ENCODE peak calls at places on chromosome 11, in four cellular contexts. Y is IMR-90, M is AG10803, I is neural crest cell. J is an unnamed sample.

GRCh38 chr11:7668464-7668863 is 4.8 kb downstream of the CYB5R2 start:
- DNase-seq in Y (no peak), M (no peak), I (no peak), J (no peak)

GRCh38 chr11:32094931-32095330 is 4.1 kb downstream of the RCN1 start:
- DNase-seq in Y (no peak), M (peak), I (no peak), J (no peak)

GRCh38 chr11:8098361-8098760 is 17.4 kb downstream of the TUB start:
- DNase-seq in Y (peak), M (peak), I (no peak), J (no peak)

GRCh38 chr11:59053387-59053786 is 32.7 kb upstream of the GLYATL1B start:
- DNase-seq in Y (peak), M (peak), I (peak), J (peak)

GRCh38 chr11:2524446-2525165 is 79.8 kb downstream of the KCNQ1 start:
- DNase-seq in Y (no peak), M (no peak), I (no peak), J (peak)

GRCh38 chr11:109320595-109320994 is 101.4 kb upstream of the C11orf87 start:
- DNase-seq in Y (peak), M (peak), I (no peak), J (no peak)

GRCh38 chr11:200224-201003 is 6.8 kb downstream of the BET1L start:
- DNase-seq in Y (no peak), M (no peak), I (no peak), J (no peak)

GRCh38 chr11:97996762-97997161 is 1024.0 kb upstream of the CNTN5 start:
- DNase-seq in Y (no peak), M (no peak), I (no peak), J (no peak)

GRCh38 chr11:111166655-111167054 is 78.9 kb upstream of the POU2AF2 start:
- DNase-seq in Y (peak), M (no peak), I (no peak), J (no peak)

GRCh38 chr11:113161671-113162589 is 152.5 kb upstream of the TTC12 start:
- DNase-seq in Y (no peak), M (no peak), I (no peak), J (no peak)

GRCh38 chr11:71476031-71476430 is 23.0 kb downstream of the NADSYN1 start:
- DNase-seq in Y (no peak), M (no peak), I (no peak), J (no peak)

GRCh38 chr11:10288881-10289764 is 4.9 kb downstream of the SBF2 start:
- DNase-seq in Y (no peak), M (no peak), I (no peak), J (no peak)

GRCh38 chr11:112320668-112321067 is 60.0 kb upstream of the PLET1 start:
- DNase-seq in Y (peak), M (peak), I (no peak), J (no peak)

GRCh38 chr11:79973701-79974626 is 533.1 kb upstream of the TENM4 start:
- DNase-seq in Y (peak), M (peak), I (no peak), J (no peak)

GRCh38 chr11:128585498-128586238 is 1.7 kb downstream of the ETS1 start:
- DNase-seq in Y (no peak), M (no peak), I (no peak), J (peak)

GRCh38 chr11:29293825-29294224 is 723.0 kb downstream of the KCNA4 start:
- DNase-seq in Y (peak), M (peak), I (no peak), J (no peak)

GRCh38 chr11:1152316-1153104 is 5.2 kb upstream of the MUC5AC start:
- DNase-seq in Y (peak), M (peak), I (no peak), J (no peak)

GRCh38 chr11:1204381-1205101 is 18.3 kb upstream of the MUC5B start:
- DNase-seq in Y (no peak), M (no peak), I (no peak), J (no peak)

GRCh38 chr11:27423125-27423524 is 49.5 kb downstream of the LGR4 start:
- DNase-seq in Y (peak), M (peak), I (no peak), J (no peak)

GRCh38 chr11:71139516-71140205 is 112.7 kb downstream of the SHANK2 start:
- DNase-seq in Y (peak), M (no peak), I (no peak), J (no peak)

GRCh38 chr11:34586655-34587281 is 34.1 kb upstream of the EHF start:
- DNase-seq in Y (no peak), M (no peak), I (no peak), J (no peak)

GRCh38 chr11:45331839-45332485 is 45.8 kb upstream of the SYT13 start:
- DNase-seq in Y (no peak), M (no peak), I (no peak), J (no peak)

GRCh38 chr11:267491-267994 is 10.7 kb upstream of the NLRP6 start:
- DNase-seq in Y (no peak), M (peak), I (no peak), J (no peak)

GRCh38 chr11:10355257-10355661 is 50.4 kb downstream of the ADM start:
- DNase-seq in Y (no peak), M (peak), I (no peak), J (no peak)

GRCh38 chr11:133134561-133135173 is 397.6 kb downstream of the OPCML start:
- DNase-seq in Y (peak), M (peak), I (peak), J (peak)

GRCh38 chr11:105720096-105720495 is 110.2 kb downstream of the GRIA4 start:
- DNase-seq in Y (no peak), M (no peak), I (no peak), J (no peak)

GRCh38 chr11:20353829-20354434 is 9.6 kb upstream of the HTATIP2 start:
- DNase-seq in Y (peak), M (peak), I (peak), J (peak)

GRCh38 chr11:1071571-1072115 is 3.0 kb upstream of the MUC2 start:
- DNase-seq in Y (no peak), M (no peak), I (no peak), J (peak)

GRCh38 chr11:23497040-23497439 is 636.8 kb upstream of the CCDC179 start:
- DNase-seq in Y (no peak), M (no peak), I (no peak), J (no peak)

GRCh38 chr11:1005913-1006312 is 30.6 kb downstream of the MUC6 start:
- DNase-seq in Y (no peak), M (no peak), I (no peak), J (no peak)

GRCh38 chr11:3340025-3340424 is 38.9 kb downstream of the ZNF195 start:
- DNase-seq in Y (peak), M (peak), I (no peak), J (no peak)

GRCh38 chr11:35978891-35979290 is 35.0 kb downstream of the LDLRAD3 start:
- DNase-seq in Y (no peak), M (no peak), I (no peak), J (no peak)

GRCh38 chr11:96112192-96113099 is 188.5 kb upstream of the MTMR2 start:
- DNase-seq in Y (peak), M (no peak), I (no peak), J (no peak)

DNA sequence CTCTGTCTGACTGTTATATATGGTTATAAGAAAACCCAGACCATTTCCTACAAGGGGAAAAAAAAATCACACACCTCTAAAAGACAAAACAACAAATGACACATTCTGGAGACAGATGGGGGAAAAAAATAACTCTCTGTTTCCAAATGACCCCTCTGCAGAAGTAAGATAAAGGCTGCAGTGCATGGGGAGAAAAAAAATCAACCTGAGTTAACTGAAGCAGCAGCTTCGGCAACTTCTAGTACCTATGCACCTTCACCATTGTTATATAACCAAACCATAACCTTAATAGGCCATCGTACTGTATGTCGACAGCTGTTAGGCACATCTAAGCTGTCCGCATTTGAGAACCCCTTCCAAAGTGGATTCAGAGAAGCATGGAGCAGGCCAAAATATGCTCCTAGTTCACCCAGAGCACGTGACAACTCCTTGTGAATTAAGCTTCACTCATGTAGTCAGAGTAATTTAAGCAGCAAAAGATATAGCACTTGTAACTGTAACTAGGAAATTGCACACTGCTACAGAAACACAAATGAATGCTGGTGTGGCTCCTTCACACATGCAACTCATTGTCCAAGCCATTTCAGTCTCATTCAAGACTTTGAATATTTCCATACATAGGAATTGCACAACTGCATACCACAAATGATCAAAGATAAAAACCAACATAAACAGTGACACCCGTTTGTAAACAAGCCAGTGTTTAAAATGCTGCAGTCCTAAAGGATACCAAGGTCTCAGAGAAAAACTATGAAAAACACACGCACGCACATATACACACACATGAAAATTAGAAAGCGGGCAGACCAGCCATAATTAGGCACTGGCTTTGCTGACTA is 2.7 kb downstream of the SIK3 start:
- DNase-seq in Y (peak), M (peak), I (no peak), J (no peak)
- TF ChIP-seq CTCF in Y (no peak), M (no peak), I (no peak), J (no peak)

GRCh38 chr11:12315024-12315423 is 62.3 kb upstream of the PARVA start:
- DNase-seq in Y (no peak), M (no peak), I (no peak), J (no peak)

GRCh38 chr11:12306830-12307229 is 70.5 kb upstream of the PARVA start:
- DNase-seq in Y (no peak), M (no peak), I (no peak), J (no peak)

GRCh38 chr11:12316432-12316831 is 60.9 kb upstream of the PARVA start:
- DNase-seq in Y (no peak), M (no peak), I (no peak), J (no peak)

GRCh38 chr11:12312132-12312531 is 65.2 kb upstream of the PARVA start:
- DNase-seq in Y (no peak), M (no peak), I (no peak), J (no peak)
- TF ChIP-seq CTCF in Y (no peak), M (no peak), I (no peak), J (no peak)

DNA sequence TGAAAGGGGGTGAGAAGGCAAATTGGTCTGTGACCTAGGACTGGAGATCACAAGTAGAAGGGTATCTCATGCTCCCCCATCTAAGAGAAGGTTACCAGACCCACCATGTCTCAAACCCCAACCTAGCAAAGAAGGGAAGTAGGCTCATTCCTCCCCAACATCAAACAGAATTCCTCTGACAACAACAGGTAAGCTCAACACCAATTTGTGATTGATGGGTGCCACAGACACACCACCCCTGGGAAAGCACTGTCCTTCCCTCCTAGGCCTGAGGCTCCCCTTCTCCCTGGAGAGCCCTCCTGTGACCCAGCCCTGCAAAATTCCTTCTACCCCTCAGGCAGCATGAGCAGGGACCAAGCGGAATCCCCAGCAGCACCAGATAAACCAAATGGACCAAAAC is 154.3 kb downstream of the BUD13 start:
- DNase-seq in Y (no peak), M (no peak), I (no peak), J (no peak)
- TF ChIP-seq CTCF in Y (no peak), M (no peak), I (no peak), J (no peak)

DNA sequence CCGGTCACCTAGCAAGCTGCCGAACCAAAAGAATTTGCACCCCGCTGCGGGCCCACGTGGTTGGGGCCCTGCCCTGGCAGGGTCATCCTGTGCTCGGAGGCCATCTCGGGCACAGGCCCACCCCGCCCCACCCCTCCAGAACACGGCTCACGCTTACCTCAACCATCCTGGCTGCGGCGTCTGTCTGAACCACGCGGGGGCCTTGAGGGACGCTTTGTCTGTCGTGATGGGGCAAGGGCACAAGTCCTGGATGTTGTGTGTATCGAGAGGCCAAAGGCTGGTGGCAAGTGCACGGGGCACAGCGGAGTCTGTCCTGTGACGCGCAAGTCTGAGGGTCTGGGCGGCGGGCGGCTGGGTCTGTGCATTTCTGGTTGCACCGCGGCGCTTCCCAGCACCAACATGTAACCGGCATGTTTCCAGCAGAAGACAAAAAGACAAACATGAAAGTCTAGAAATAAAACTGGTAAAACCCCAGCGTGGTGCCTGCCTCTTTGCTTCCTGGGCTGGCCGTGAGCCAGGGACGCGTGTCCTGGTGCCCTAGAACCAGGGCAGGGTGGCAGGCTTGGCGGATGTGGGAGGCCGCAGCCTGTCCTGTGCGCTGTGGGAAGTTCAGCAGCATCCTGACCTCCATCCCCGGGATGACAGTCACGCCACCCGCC is 13.2 kb downstream of the CCND1 start:
- DNase-seq in Y (no peak), M (no peak), I (no peak), J (no peak)
- TF ChIP-seq CTCF in Y (no peak), M (no peak), I (no peak), J (no peak)

GRCh38 chr11:65013130-65013691 is 749 bp upstream of the ARL2 start:
- DNase-seq in Y (peak), M (peak), I (peak), J (peak)

GRCh38 chr11:65017927-65018326 is 4.0 kb downstream of the ARL2 start:
- DNase-seq in Y (no peak), M (no peak), I (no peak), J (no peak)

GRCh38 chr11:65016705-65017104 is 2.7 kb downstream of the ARL2 start:
- DNase-seq in Y (no peak), M (no peak), I (no peak), J (no peak)

GRCh38 chr11:65013692-65014145 is 241 bp upstream of the ARL2 start:
- DNase-seq in Y (peak), M (peak), I (peak), J (peak)

DNA sequence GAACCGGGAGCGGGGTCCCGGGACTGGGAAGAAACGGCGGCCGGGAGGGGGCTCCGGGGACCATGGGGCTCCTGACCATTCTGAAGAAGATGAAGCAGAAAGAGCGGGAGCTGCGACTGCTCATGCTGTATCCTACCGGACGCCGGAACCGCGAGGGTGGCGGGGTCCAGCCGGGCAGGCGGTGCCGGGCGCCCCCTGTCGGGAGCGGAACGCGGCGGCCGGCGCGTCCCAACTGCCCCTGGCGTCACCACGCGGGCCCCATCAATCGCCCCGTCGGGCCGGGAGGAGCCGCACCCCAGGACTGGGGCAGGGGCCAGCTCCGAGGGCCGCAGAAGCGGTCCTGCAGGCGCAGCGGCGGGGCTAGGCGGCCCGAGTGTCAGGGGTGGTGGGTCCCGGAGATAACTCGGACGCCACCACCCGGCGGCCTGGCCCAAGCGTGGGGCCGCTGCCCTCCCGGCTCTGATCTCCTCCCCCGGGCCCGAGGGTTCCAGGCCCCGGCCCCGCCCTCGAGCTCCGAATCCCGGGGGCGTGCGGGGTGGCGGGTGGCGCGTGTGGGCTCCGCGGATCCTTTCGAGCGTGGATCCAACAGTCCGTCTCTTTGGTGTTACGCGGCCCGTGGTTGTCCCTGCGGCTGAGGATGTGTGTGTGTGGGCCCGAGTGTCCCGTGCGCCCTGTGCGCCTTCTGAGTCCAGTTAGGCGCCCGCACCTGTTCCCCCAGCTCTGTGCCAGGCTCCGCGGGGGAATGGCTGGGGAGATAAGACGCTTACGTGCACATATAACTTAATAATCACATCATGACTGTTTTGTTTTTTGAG is at the start of gene ARL2:
- DNase-seq in Y (no peak), M (peak), I (no peak), J (no peak)
- TF ChIP-seq CTCF in Y (peak), M (peak), I (peak), J (peak)

GRCh38 chr11:46987183-46987582 is 50.6 kb downstream of the CSTPP1 start:
- DNase-seq in Y (no peak), M (no peak), I (no peak), J (no peak)
- TF ChIP-seq CTCF in Y (no peak), M (no peak), I (no peak), J (no peak)

GRCh38 chr11:82384308-82384707 is 349.4 kb downstream of the FAM181B start:
- DNase-seq in Y (no peak), M (no peak), I (no peak), J (no peak)
- TF ChIP-seq CTCF in Y (no peak), M (no peak), I (no peak), J (no peak)

GRCh38 chr11:47158242-47158641 is 18.4 kb downstream of the ARFGAP2 start:
- DNase-seq in Y (no peak), M (no peak), I (no peak), J (no peak)
- TF ChIP-seq CTCF in Y (no peak), M (no peak), I (no peak), J (no peak)

GRCh38 chr11:47359586-47359985 is 7.1 kb upstream of the MYBPC3 start:
- DNase-seq in Y (no peak), M (no peak), I (no peak), J (no peak)
- TF ChIP-seq CTCF in Y (no peak), M (no peak), I (no peak), J (no peak)